ENCODE peak calls at places on chromosomes 3 and 15, in five cellular contexts. A is epithelial cell of proximal tubule, S is adipocyte, X is WERI-Rb-1, H is astrocyte of the spinal cord. Y is an unnamed sample.

GRCh38 chr3:36804295-36805055 is 40.1 kb upstream of the DCLK3 start:
- DNase-seq in A (no peak), H (no peak), S (no peak), X (peak; percentile 93), Y (no peak)

GRCh38 chr15:75646944-75647364 is 758 bp upstream of the SNX33 start:
- DNase-seq in S (no peak), X (no peak), A (no peak), H (no peak), Y (no peak)

GRCh38 chr15:31299588-31300207 is 26.9 kb upstream of the KLF13 start:
- DNase-seq in H (no peak), S (no peak), X (no peak), A (no peak), Y (no peak)

GRCh38 chr3:155554777-155555445 is 190.0 kb downstream of the PLCH1 start:
- DNase-seq in H (no peak), A (peak; percentile 72), S (no peak), X (no peak), Y (no peak)

GRCh38 chr3:86788371-86788770 is 202.6 kb downstream of the VGLL3 start:
- DNase-seq in H (peak; percentile 36), S (no peak), X (no peak), A (no peak), Y (no peak)

GRCh38 chr3:154775821-154776548 is 304.1 kb upstream of the MME start:
- DNase-seq in H (no peak), X (no peak), A (no peak), S (no peak), Y (no peak)

GRCh38 chr15:78059110-78059839 is 18.2 kb downstream of the TBC1D2B start:
- DNase-seq in A (no peak), H (no peak), S (no peak), X (peak; percentile 44), Y (no peak)

GRCh38 chr3:13012228-13012691 is 61.0 kb downstream of the IQSEC1 start:
- DNase-seq in X (no peak), S (no peak), A (no peak), H (no peak), Y (no peak)

GRCh38 chr3:110774496-110775265 is 296.9 kb upstream of the NECTIN3 start:
- DNase-seq in H (peak; percentile 64), X (no peak), A (no peak), S (peak; percentile 64), Y (no peak)

GRCh38 chr15:80503319-80503952 is 99.3 kb downstream of the ARNT2 start:
- DNase-seq in S (no peak), X (no peak), A (no peak), H (no peak), Y (no peak)

GRCh38 chr3:56130036-56130435 is 338.2 kb downstream of the ERC2 start:
- DNase-seq in H (no peak), X (no peak), S (no peak), A (no peak), Y (no peak)

GRCh38 chr15:39687965-39688364 is 94.7 kb downstream of the FSIP1 start:
- DNase-seq in S (no peak), X (no peak), A (no peak), H (no peak), Y (no peak)

GRCh38 chr3:171879472-171879871 is 36.3 kb downstream of the TMEM212 start:
- DNase-seq in A (no peak), S (no peak), X (no peak), H (no peak), Y (no peak)

DNA sequence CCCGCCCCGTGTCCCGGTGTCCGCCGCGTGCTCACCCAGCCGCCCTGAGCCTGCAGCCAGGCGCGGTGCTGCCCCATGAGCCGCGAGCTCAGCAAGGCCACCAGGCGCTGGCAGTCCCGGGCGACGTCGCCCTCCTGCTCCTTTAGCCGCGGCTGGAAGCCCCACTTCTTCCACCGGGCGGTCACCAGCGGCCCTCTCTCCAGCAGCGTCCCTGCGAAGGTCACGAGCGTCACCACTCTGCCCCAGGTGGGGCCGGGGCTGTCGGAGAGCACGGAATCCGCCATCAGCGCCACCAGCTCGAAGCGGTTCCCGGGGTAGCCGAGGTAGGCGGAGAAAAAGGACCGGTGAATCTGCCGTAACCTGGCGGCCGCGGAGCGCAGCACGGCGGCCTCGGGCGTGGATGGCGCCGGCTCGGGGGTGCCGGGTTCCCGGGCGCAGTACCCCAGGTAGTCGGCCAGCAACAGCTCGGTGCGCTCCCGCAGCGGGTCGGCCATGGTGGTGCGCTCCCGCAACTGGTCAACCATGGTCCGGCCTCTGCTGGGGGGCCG is 298 bp downstream of the BCL2L10 start:
- DNase-seq in H (no peak), X (no peak), A (no peak), S (peak; percentile 48), Y (no peak)
- H3K4me3 ChIP-seq in H (peak overlapping the region; percentile 37), X (no peak overlapping the region), A (peak overlapping the region; percentile 51), S (peak overlapping the region; percentile 55), Y (no peak overlapping the region)

GRCh38 chr3:101851072-101851471 is 1.8 kb downstream of the NFKBIZ start:
- DNase-seq in S (no peak), H (no peak), X (no peak), A (no peak), Y (no peak)

GRCh38 chr3:101852315-101852714 is 3.0 kb downstream of the NFKBIZ start:
- DNase-seq in X (no peak), A (no peak), H (no peak), S (no peak), Y (no peak)

GRCh38 chr3:101850327-101851048 is 1.2 kb downstream of the NFKBIZ start:
- DNase-seq in S (peak; percentile 88), X (no peak), H (peak; percentile 80), A (no peak), Y (peak; percentile 24)

GRCh38 chr3:101852983-101853382 is 3.7 kb downstream of the NFKBIZ start:
- DNase-seq in A (no peak), H (no peak), X (no peak), S (no peak), Y (no peak)

GRCh38 chr3:101851833-101852232 is 2.5 kb downstream of the NFKBIZ start:
- DNase-seq in X (no peak), H (no peak), A (no peak), S (peak; percentile 26), Y (no peak)
- H3K4me3 ChIP-seq in X (no peak overlapping the region), H (peak overlapping the region; percentile 75), A (peak overlapping the region; percentile 96), S (peak overlapping the region; percentile 97), Y (peak overlapping the region; percentile 77)

DNA sequence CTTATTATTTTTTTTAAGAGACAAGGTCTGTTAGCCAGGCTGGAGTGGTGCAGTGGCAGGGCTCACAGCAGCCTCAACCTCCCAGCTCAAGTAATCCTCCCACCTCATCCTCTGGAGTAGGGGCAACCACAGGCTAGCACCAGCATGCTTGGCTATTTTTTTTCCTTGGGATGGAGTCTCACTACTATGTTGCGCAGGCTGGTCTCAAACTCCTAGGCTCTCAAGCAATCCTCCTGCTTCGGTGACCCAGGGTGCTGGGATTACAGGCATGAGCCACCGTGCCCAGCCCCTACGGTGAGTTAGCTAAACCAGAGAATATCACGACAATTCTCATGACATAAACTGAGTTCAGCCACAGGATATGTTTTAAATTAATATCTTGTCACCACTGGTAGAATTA is 2.0 kb downstream of the DCUN1D1 start:
- DNase-seq in S (no peak), H (no peak), X (no peak), A (no peak), Y (no peak)
- H3K4me3 ChIP-seq in S (peak overlapping the region; percentile 94), H (no peak overlapping the region), X (no peak overlapping the region), A (peak overlapping the region; percentile 79), Y (no peak overlapping the region)

GRCh38 chr3:194689493-194689901 is 3.8 kb downstream of the FAM43A start:
- DNase-seq in A (no peak), H (peak; percentile 68), X (no peak), S (peak; percentile 94), Y (peak; percentile 46)
- H3K4me3 ChIP-seq in A (no peak overlapping the region), H (peak overlapping the region; percentile 13), X (no peak overlapping the region), S (peak overlapping the region; percentile 90), Y (peak overlapping the region; percentile 72)

Y was measured in MG63.